ENCODE peak calls at places on chromosomes 4 and X, in nine cellular contexts. Q, H, K, P, M, S, E, X and R are unnamed samples. For H3K9me3 and H3K36me3, the result is how much of the 10 kb centered on the place peaks cover.

GRCh38 chr4:189773909-189774308 is 166.8 kb upstream of the FRG1 start:
- DNase-seq in Q (no peak), P (peak), K (peak), X (no peak), H (no peak), E (no peak), M (no peak), S (no peak), R (no peak)

GRCh38 chrX:130575831-130576404 is 174.1 kb downstream of the RBMX2 start:
- DNase-seq in X (no peak), P (peak), S (no peak), H (peak), K (peak), Q (peak), E (no peak), M (peak), R (no peak)

GRCh38 chr4:15109583-15109982 is 107.3 kb downstream of the CPEB2 start:
- DNase-seq in K (no peak), S (no peak), M (no peak), P (no peak), E (no peak), X (no peak), Q (no peak), H (no peak), R (no peak)

GRCh38 chrX:104335765-104336164 is 81.0 kb upstream of the ESX1 start:
- DNase-seq in E (no peak), S (no peak), K (peak), H (no peak), X (no peak), M (no peak), Q (no peak), P (peak), R (no peak)

GRCh38 chrX:110004210-110004609 is 1.3 kb downstream of the TMEM164 start:
- DNase-seq in K (no peak), S (no peak), X (no peak), Q (peak), H (peak), M (no peak), E (no peak), P (no peak), R (peak)

GRCh38 chrX:139178980-139179379 is 351.6 kb upstream of the F9 start:
- DNase-seq in X (no peak), Q (no peak), M (no peak), K (no peak), S (no peak), E (no peak), P (no peak), H (no peak), R (no peak)

GRCh38 chr4:151957163-151957562 is 196.4 kb upstream of the GATB start:
- DNase-seq in K (peak), Q (no peak), X (no peak), S (no peak), M (no peak), E (no peak), H (peak), P (peak), R (no peak)

GRCh38 chr4:99610605-99611172 is 36.1 kb downstream of the MTTP start:
- DNase-seq in S (no peak), Q (no peak), K (no peak), P (peak), E (no peak), M (peak), X (no peak), H (no peak), R (no peak)

GRCh38 chrX:100995469-100995868 is 26.0 kb downstream of the ARL13A start:
- DNase-seq in K (peak), M (no peak), P (peak), Q (no peak), S (no peak), X (no peak), H (no peak), E (no peak), R (no peak)

GRCh38 chr4:16222957-16223527 is 3.2 kb downstream of the TAPT1 start:
- DNase-seq in X (no peak), S (no peak), K (peak), E (no peak), P (peak), M (no peak), Q (no peak), H (no peak), R (no peak)

GRCh38 chrX:81779701-81780100 is 577.8 kb downstream of the SH3BGRL start:
- DNase-seq in X (no peak), H (no peak), K (no peak), P (no peak), S (no peak), Q (no peak), M (no peak), E (no peak), R (no peak)

GRCh38 chrX:110310896-110311295 is 7.0 kb downstream of the AMMECR1 start:
- DNase-seq in X (peak), E (no peak), Q (no peak), S (no peak), K (peak), P (no peak), H (no peak), M (no peak), R (no peak)

DNA sequence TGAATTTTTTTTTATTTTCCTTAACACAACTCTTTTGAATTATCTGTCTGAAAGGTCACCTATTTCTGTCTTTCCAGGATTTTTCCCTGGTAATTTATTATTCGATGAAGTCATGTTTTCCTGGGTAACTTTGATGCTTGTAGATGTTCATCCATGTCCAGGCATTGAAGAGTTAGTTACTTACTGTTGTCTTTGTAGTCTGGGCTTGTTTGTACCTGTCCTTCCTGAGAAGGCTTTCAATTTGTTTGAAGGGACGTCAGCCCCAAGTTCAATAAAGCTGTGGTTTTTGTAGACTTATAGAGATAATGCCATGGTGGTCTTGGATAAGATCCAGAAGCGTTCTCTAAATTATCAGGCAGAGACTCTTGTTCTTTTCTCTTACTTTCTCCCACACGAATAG is 252.4 kb upstream of the ARHGAP24 start:
- DNase-seq in Q (no peak), K (no peak), H (no peak), P (no peak), S (no peak), E (no peak), X (no peak), M (no peak), R (no peak)
- H3K9me3 ChIP-seq in Q (under half), K (under half), H (under half), P (under half), S (under half), E (under half), X (under half), M (under half), R (under half)

GRCh38 chr4:83267835-83268475 is 16.6 kb downstream of the COQ2 start:
- DNase-seq in M (no peak), Q (no peak), E (no peak), S (no peak), X (no peak), P (no peak), K (no peak), H (no peak), R (no peak)
- H3K36me3 ChIP-seq in M (under half), Q (under half), E (half or more), S (under half), X (under half), P (under half), K (under half), H (under half), R (under half)

GRCh38 chrX:40099046-40099968 is 1.5 kb upstream of the BCOR start:
- DNase-seq in P (peak), S (no peak), X (no peak), H (peak), Q (peak), M (no peak), K (peak), E (peak), R (peak)

GRCh38 chrX:40098264-40099045 is 697 bp upstream of the BCOR start:
- DNase-seq in P (peak), H (peak), X (peak), Q (peak), K (peak), M (no peak), E (peak), S (peak), R (peak)

GRCh38 chrX:40101430-40101802 is 3.7 kb upstream of the BCOR start:
- DNase-seq in P (no peak), K (no peak), Q (no peak), H (no peak), S (no peak), X (no peak), E (no peak), M (no peak), R (no peak)

GRCh38 chrX:40100537-40101429 is 3.0 kb upstream of the BCOR start:
- DNase-seq in S (no peak), K (peak), X (no peak), E (no peak), Q (no peak), H (no peak), M (no peak), P (no peak), R (no peak)

GRCh38 chrX:40100141-40100536 is 2.4 kb upstream of the BCOR start:
- DNase-seq in P (peak), K (peak), H (no peak), E (no peak), X (no peak), S (no peak), M (no peak), Q (no peak), R (peak)
- H3K9me3 ChIP-seq in P (under half), K (under half), H (under half), E (under half), X (under half), S (under half), M (under half), Q (under half), R (under half)

DNA sequence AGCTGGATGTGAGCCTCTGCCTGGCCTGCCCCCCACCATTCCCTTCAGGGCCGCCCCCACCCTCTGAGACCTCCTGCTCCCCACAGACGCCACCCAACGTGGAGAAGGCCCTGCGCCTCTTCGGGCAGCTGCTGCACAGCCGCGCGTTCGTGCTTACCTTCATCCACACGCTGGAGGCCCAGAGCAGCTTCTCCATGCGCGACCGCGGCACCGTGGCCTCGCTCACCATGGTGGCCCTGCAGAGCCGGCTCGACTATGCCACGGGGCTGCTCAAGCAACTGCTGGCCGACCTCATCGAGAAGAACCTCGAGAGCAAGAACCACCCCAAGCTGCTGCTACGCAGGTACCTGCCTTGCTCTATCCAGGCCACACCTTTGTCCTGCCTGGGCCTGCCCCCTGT is 10.1 kb downstream of the PLXNA3 start:
- DNase-seq in H (no peak), M (no peak), K (no peak), S (no peak), P (no peak), X (no peak), E (no peak), Q (no peak), R (no peak)
- H3K36me3 ChIP-seq in H (under half), M (half or more), K (half or more), S (under half), P (half or more), X (under half), E (under half), Q (under half), R (under half)

DNA sequence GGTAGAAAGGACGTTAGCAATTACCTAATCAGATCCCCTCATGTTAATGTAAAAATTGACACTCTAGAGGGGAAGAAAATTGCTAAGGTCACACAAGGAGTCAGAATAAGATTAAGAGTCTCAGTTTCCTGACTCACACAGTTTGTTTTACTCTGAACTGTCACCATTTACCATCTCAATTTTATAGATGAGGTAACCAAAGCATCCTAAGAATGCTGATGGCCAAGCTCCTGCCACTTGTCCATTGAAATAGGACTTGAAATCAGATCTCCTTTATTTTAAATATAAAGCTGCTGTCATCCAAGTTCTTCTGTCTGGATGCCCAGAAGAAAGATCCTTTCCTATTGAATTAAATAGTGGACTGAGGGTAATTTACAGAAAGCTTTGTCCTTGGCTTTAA is 114.8 kb upstream of the VAMP7 start:
- DNase-seq in M (no peak), Q (no peak), K (peak), S (no peak), E (no peak), H (no peak), X (no peak), P (no peak), R (no peak)
- H3K9me3 ChIP-seq in M (under half), Q (under half), K (under half), S (under half), E (under half), H (under half), X (under half), P (under half), R (under half)